ENCODE peak calls at places on chromosomes 12 and 14, in seven cellular contexts. One of them, this sample, is unnamed.

GRCh38 chr12:106030210-106031175 is 108.3 kb downstream of the NUAK1 start:
- DNase-seq in AG04450: peak; percentile 82
- DNase-seq in hepatocyte: peak; percentile 64
- DNase-seq in NT2/D1: no peak
- DNase-seq in brain microvascular endothelial cell: peak; percentile 98
- DNase-seq in fibroblast of lung: peak; percentile 100
- DNase-seq in cardiac muscle cell: no peak
- DNase-seq in this sample: no peak

GRCh38 chr12:102883204-102883799 is 33.7 kb downstream of the PAH start:
- DNase-seq in cardiac muscle cell: peak; percentile 73
- DNase-seq in NT2/D1: peak; percentile 32
- DNase-seq in brain microvascular endothelial cell: peak; percentile 52
- DNase-seq in fibroblast of lung: peak; percentile 8
- DNase-seq in AG04450: no peak
- DNase-seq in hepatocyte: peak; percentile 80
- DNase-seq in this sample: peak; percentile 16

GRCh38 chr12:130514149-130514551 is 176.5 kb downstream of the PIWIL1 start:
- DNase-seq in cardiac muscle cell: no peak
- DNase-seq in brain microvascular endothelial cell: no peak
- DNase-seq in AG04450: no peak
- DNase-seq in hepatocyte: no peak
- DNase-seq in fibroblast of lung: no peak
- DNase-seq in NT2/D1: peak; percentile 68
- DNase-seq in this sample: no peak

GRCh38 chr12:3655331-3655900 is 97.5 kb downstream of the CRACR2A start:
- DNase-seq in brain microvascular endothelial cell: no peak
- DNase-seq in cardiac muscle cell: peak; percentile 68
- DNase-seq in hepatocyte: no peak
- DNase-seq in AG04450: no peak
- DNase-seq in NT2/D1: peak; percentile 67
- DNase-seq in fibroblast of lung: no peak
- DNase-seq in this sample: no peak

GRCh38 chr12:49621651-49622500 is 1.5 kb upstream of the PRPF40B start:
- DNase-seq in AG04450: no peak
- DNase-seq in hepatocyte: no peak
- DNase-seq in cardiac muscle cell: no peak
- DNase-seq in brain microvascular endothelial cell: no peak
- DNase-seq in NT2/D1: no peak
- DNase-seq in fibroblast of lung: no peak
- DNase-seq in this sample: no peak

GRCh38 chr12:130764073-130764472 is 48.0 kb upstream of the RIMBP2 start:
- DNase-seq in cardiac muscle cell: peak; percentile 13
- DNase-seq in AG04450: no peak
- DNase-seq in hepatocyte: no peak
- DNase-seq in fibroblast of lung: peak; percentile 36
- DNase-seq in NT2/D1: no peak
- DNase-seq in brain microvascular endothelial cell: no peak
- DNase-seq in this sample: no peak

GRCh38 chr12:4383304-4383865 is 3.9 kb upstream of the FGF23 start:
- DNase-seq in AG04450: no peak
- DNase-seq in NT2/D1: peak; percentile 94
- DNase-seq in fibroblast of lung: no peak
- DNase-seq in hepatocyte: peak; percentile 28
- DNase-seq in cardiac muscle cell: peak; percentile 71
- DNase-seq in brain microvascular endothelial cell: no peak
- DNase-seq in this sample: no peak

GRCh38 chr12:107519906-107520859 is 165.4 kb upstream of the PWP1 start:
- DNase-seq in fibroblast of lung: no peak
- DNase-seq in AG04450: no peak
- DNase-seq in brain microvascular endothelial cell: no peak
- DNase-seq in NT2/D1: no peak
- DNase-seq in hepatocyte: no peak
- DNase-seq in cardiac muscle cell: no peak
- DNase-seq in this sample: no peak

GRCh38 chr14:20998139-20998538 is 954 bp upstream of the SLC39A2 start:
- DNase-seq in AG04450: no peak
- DNase-seq in hepatocyte: no peak
- DNase-seq in fibroblast of lung: no peak
- DNase-seq in brain microvascular endothelial cell: no peak
- DNase-seq in NT2/D1: no peak
- DNase-seq in cardiac muscle cell: no peak
- DNase-seq in this sample: no peak

GRCh38 chr14:43535231-43535838 is 971.7 kb downstream of the FSCB start:
- DNase-seq in cardiac muscle cell: no peak
- DNase-seq in NT2/D1: no peak
- DNase-seq in brain microvascular endothelial cell: no peak
- DNase-seq in hepatocyte: no peak
- DNase-seq in fibroblast of lung: no peak
- DNase-seq in AG04450: no peak
- DNase-seq in this sample: no peak

GRCh38 chr14:85438001-85438400 is 91.9 kb upstream of the FLRT2 start:
- DNase-seq in hepatocyte: no peak
- DNase-seq in cardiac muscle cell: no peak
- DNase-seq in AG04450: no peak
- DNase-seq in fibroblast of lung: no peak
- DNase-seq in NT2/D1: no peak
- DNase-seq in brain microvascular endothelial cell: no peak
- DNase-seq in this sample: no peak

GRCh38 chr12:97134495-97134894 is 227.4 kb downstream of the NEDD1 start:
- DNase-seq in NT2/D1: no peak
- DNase-seq in hepatocyte: no peak
- DNase-seq in fibroblast of lung: no peak
- DNase-seq in brain microvascular endothelial cell: no peak
- DNase-seq in cardiac muscle cell: no peak
- DNase-seq in AG04450: no peak
- DNase-seq in this sample: no peak

GRCh38 chr12:113162102-113163029 is 12.8 kb downstream of the CFAP73 start:
- DNase-seq in NT2/D1: no peak
- DNase-seq in brain microvascular endothelial cell: peak; percentile 36
- DNase-seq in AG04450: no peak
- DNase-seq in hepatocyte: no peak
- DNase-seq in cardiac muscle cell: peak; percentile 80
- DNase-seq in fibroblast of lung: peak; percentile 57
- DNase-seq in this sample: peak; percentile 33

GRCh38 chr12:47987411-47988072 is 16.7 kb downstream of the COL2A1 start:
- DNase-seq in NT2/D1: no peak
- DNase-seq in brain microvascular endothelial cell: no peak
- DNase-seq in fibroblast of lung: peak; percentile 33
- DNase-seq in AG04450: no peak
- DNase-seq in cardiac muscle cell: no peak
- DNase-seq in hepatocyte: no peak
- DNase-seq in this sample: no peak

GRCh38 chr12:31589896-31590729 is 823 bp downstream of the DENND5B start:
- DNase-seq in NT2/D1: peak; percentile 77
- DNase-seq in brain microvascular endothelial cell: peak; percentile 44
- DNase-seq in cardiac muscle cell: peak; percentile 76
- DNase-seq in hepatocyte: peak; percentile 83
- DNase-seq in fibroblast of lung: peak; percentile 66
- DNase-seq in AG04450: no peak
- DNase-seq in this sample: peak; percentile 20

GRCh38 chr12:31589582-31589895 is 1.4 kb downstream of the DENND5B start:
- DNase-seq in brain microvascular endothelial cell: no peak
- DNase-seq in NT2/D1: no peak
- DNase-seq in AG04450: no peak
- DNase-seq in cardiac muscle cell: peak; percentile 76
- DNase-seq in fibroblast of lung: no peak
- DNase-seq in hepatocyte: no peak
- DNase-seq in this sample: peak; percentile 76

GRCh38 chr12:31586703-31587102 is 4.2 kb downstream of the DENND5B start:
- DNase-seq in AG04450: no peak
- DNase-seq in cardiac muscle cell: no peak
- DNase-seq in hepatocyte: no peak
- DNase-seq in NT2/D1: no peak
- DNase-seq in fibroblast of lung: no peak
- DNase-seq in brain microvascular endothelial cell: no peak
- DNase-seq in this sample: no peak

GRCh38 chr12:31590730-31591307 is at the start of gene DENND5B:
- DNase-seq in fibroblast of lung: peak; percentile 67
- DNase-seq in cardiac muscle cell: peak; percentile 94
- DNase-seq in brain microvascular endothelial cell: peak; percentile 44
- DNase-seq in AG04450: no peak
- DNase-seq in NT2/D1: no peak
- DNase-seq in hepatocyte: peak; percentile 94
- DNase-seq in this sample: peak; percentile 43

DNA sequence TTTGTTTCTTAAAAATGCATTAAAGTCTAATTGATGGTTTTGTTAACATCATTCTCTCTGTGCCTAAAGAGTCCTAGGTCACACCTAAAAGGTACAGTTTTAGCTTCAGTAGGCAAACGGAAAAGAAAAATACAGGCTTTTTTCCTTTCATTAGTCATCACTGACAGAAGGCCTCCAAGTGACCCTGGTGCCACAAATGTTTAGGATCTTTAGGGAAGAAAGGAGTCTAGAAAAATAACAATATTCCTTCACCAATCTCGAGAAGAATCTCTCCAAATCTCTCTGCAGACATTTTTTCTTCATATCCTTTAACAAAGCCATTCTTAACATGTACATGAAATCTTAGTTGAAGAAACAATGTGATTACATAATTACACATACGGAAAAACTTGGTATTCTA is 2.0 kb downstream of the DENND5B start:
- DNase-seq in AG04450: no peak
- DNase-seq in brain microvascular endothelial cell: no peak
- DNase-seq in hepatocyte: no peak
- DNase-seq in cardiac muscle cell: no peak
- DNase-seq in fibroblast of lung: peak; percentile 19
- DNase-seq in NT2/D1: no peak
- DNase-seq in this sample: no peak
- H3K4me3 ChIP-seq in AG04450: peak overlapping the region; percentile 86
- H3K4me3 ChIP-seq in brain microvascular endothelial cell: peak overlapping the region; percentile 82
- H3K4me3 ChIP-seq in hepatocyte: peak overlapping the region; percentile 87
- H3K4me3 ChIP-seq in cardiac muscle cell: peak overlapping the region; percentile 99
- H3K4me3 ChIP-seq in fibroblast of lung: peak overlapping the region; percentile 92
- H3K4me3 ChIP-seq in NT2/D1: peak overlapping the region; percentile 84
- H3K4me3 ChIP-seq in this sample: no peak overlapping the region

GRCh38 chr14:54652890-54653201 is 85.9 kb downstream of the SAMD4A start:
- DNase-seq in AG04450: no peak
- DNase-seq in cardiac muscle cell: no peak
- DNase-seq in NT2/D1: no peak
- DNase-seq in hepatocyte: no peak
- DNase-seq in fibroblast of lung: no peak
- DNase-seq in brain microvascular endothelial cell: no peak
- DNase-seq in this sample: no peak
- H3K4me3 ChIP-seq in AG04450: peak overlapping the region; percentile 47
- H3K4me3 ChIP-seq in cardiac muscle cell: no peak overlapping the region
- H3K4me3 ChIP-seq in NT2/D1: no peak overlapping the region
- H3K4me3 ChIP-seq in hepatocyte: no peak overlapping the region
- H3K4me3 ChIP-seq in fibroblast of lung: peak overlapping the region; percentile 42
- H3K4me3 ChIP-seq in brain microvascular endothelial cell: peak overlapping the region; percentile 43
- H3K4me3 ChIP-seq in this sample: no peak overlapping the region

GRCh38 chr14:38255408-38255672 is 553 bp downstream of the CLEC14A start:
- DNase-seq in NT2/D1: no peak
- DNase-seq in hepatocyte: peak; percentile 56
- DNase-seq in AG04450: no peak
- DNase-seq in brain microvascular endothelial cell: no peak
- DNase-seq in cardiac muscle cell: no peak
- DNase-seq in fibroblast of lung: no peak
- DNase-seq in this sample: no peak
- H3K4me3 ChIP-seq in NT2/D1: no peak overlapping the region
- H3K4me3 ChIP-seq in hepatocyte: peak overlapping the region; percentile 25
- H3K4me3 ChIP-seq in AG04450: peak overlapping the region; percentile 39
- H3K4me3 ChIP-seq in brain microvascular endothelial cell: peak overlapping the region; percentile 37
- H3K4me3 ChIP-seq in cardiac muscle cell: peak overlapping the region; percentile 18
- H3K4me3 ChIP-seq in fibroblast of lung: peak overlapping the region; percentile 54
- H3K4me3 ChIP-seq in this sample: no peak overlapping the region

DNA sequence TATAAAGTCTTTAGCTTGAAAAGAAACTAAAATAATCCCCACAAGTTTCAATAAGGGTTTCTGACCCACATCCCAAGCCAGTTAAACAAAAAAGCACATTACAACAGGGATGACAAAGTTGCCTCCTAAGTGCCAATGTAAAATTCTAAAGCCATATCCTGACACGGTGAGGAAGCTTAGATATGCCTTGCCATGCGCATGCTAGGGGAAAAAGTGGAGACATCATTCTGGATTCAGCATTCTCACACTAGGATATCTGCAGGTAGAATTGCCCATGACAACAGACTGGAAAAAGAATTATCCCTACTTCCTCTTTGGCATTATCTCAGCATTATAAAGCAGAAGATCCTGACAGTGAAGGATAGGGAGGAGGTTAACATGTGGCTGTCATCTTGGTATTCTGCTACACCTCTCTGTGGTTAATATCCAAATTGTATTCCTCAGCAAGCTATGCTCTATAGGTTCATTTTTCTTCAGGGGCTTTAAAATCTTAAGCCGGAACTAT is 4.9 kb downstream of the DUSP6 start:
- DNase-seq in AG04450: no peak
- DNase-seq in fibroblast of lung: no peak
- DNase-seq in NT2/D1: no peak
- DNase-seq in hepatocyte: no peak
- DNase-seq in brain microvascular endothelial cell: no peak
- DNase-seq in cardiac muscle cell: no peak
- DNase-seq in this sample: no peak
- H3K4me3 ChIP-seq in AG04450: no peak overlapping the region
- H3K4me3 ChIP-seq in fibroblast of lung: no peak overlapping the region
- H3K4me3 ChIP-seq in NT2/D1: no peak overlapping the region
- H3K4me3 ChIP-seq in hepatocyte: no peak overlapping the region
- H3K4me3 ChIP-seq in brain microvascular endothelial cell: peak overlapping the region; percentile 0
- H3K4me3 ChIP-seq in cardiac muscle cell: no peak overlapping the region
- H3K4me3 ChIP-seq in this sample: no peak overlapping the region

DNA sequence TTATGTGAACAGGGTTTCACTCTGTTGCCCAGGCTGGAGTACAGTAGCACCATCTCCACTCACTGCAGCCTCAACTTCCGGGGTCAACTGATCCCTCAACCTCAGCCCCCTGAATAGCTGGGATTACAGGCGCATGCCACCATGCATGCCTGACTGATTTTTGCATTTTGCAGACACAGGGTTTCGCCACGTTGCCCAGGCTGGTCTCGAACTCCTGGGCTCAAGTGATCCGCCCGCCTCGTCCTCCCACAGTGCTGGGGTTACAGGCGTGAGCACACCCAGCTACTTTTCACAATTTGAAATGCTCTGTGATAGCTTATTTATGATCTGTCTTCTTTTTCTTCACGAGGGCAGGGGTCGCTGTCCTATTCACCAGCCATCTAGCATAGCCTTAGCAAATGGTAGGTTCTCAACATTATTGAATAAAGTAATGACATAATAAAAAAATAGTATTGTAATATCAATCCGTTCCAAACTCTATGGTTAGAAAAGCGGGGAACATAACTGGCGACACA is 484 bp upstream of the DDX47 start:
- DNase-seq in hepatocyte: no peak
- DNase-seq in cardiac muscle cell: no peak
- DNase-seq in AG04450: no peak
- DNase-seq in brain microvascular endothelial cell: no peak
- DNase-seq in fibroblast of lung: no peak
- DNase-seq in NT2/D1: no peak
- DNase-seq in this sample: no peak
- H3K4me3 ChIP-seq in hepatocyte: no peak overlapping the region
- H3K4me3 ChIP-seq in cardiac muscle cell: no peak overlapping the region
- H3K4me3 ChIP-seq in AG04450: no peak overlapping the region
- H3K4me3 ChIP-seq in brain microvascular endothelial cell: no peak overlapping the region
- H3K4me3 ChIP-seq in fibroblast of lung: no peak overlapping the region
- H3K4me3 ChIP-seq in NT2/D1: no peak overlapping the region
- H3K4me3 ChIP-seq in this sample: peak overlapping the region; percentile 58